ENCODE peak calls at places on chromosomes 12 and 14, in ten cellular contexts. F is cardiac fibroblast, P is heart left ventricle, C is astrocyte, U is AG10803, N is GM12865, Z is GM06990, L is upper lobe of right lung, Y is HCT116, K is A549. X is an unnamed sample.

GRCh38 chr14:65864549-65864948 is 452.0 kb downstream of the FUT8 start:
- DNase-seq in F (no peak), Y (no peak), P (no peak), Z (no peak), N (no peak), K (no peak), U (peak), C (no peak), L (no peak), X (no peak)

GRCh38 chr12:127051139-127051538 is 1215.8 kb upstream of the TMEM132C start:
- DNase-seq in Z (no peak), U (no peak), L (no peak), F (no peak), Y (no peak), C (no peak), K (no peak), P (no peak), N (no peak), X (no peak)

GRCh38 chr12:62677355-62677754 is 210.7 kb downstream of the MON2 start:
- DNase-seq in C (no peak), Y (no peak), K (no peak), F (no peak), U (no peak), N (no peak), P (no peak), L (no peak), Z (no peak), X (no peak)

GRCh38 chr12:19484738-19485137 is 45.4 kb downstream of the AEBP2 start:
- DNase-seq in K (no peak), L (no peak), Y (no peak), U (no peak), F (no peak), N (no peak), Z (no peak), P (no peak), C (no peak), X (no peak)

GRCh38 chr12:95529693-95530225 is 21.5 kb downstream of the USP44 start:
- DNase-seq in F (peak), Y (no peak), P (no peak), Z (no peak), L (no peak), C (no peak), N (no peak), K (no peak), U (peak), X (no peak)

GRCh38 chr12:48972213-48973021 is 882 bp upstream of the WNT10B start:
- DNase-seq in Z (no peak), K (no peak), Y (no peak), U (peak), C (peak), F (no peak), N (no peak), P (no peak), L (no peak), X (no peak)

GRCh38 chr12:85280138-85280983 is at the start of gene ALX1:
- DNase-seq in U (peak), F (peak), P (no peak), L (peak), K (peak), Y (no peak), C (no peak), Z (no peak), N (no peak), X (peak)

GRCh38 chr14:76951149-76951548 is 77.4 kb downstream of the IRF2BPL start:
- DNase-seq in C (peak), L (no peak), F (peak), U (peak), Z (no peak), N (no peak), Y (no peak), P (no peak), K (no peak), X (no peak)

GRCh38 chr12:30806989-30807694 is 52.4 kb upstream of the CAPRIN2 start:
- DNase-seq in N (peak), Z (no peak), Y (peak), P (no peak), C (peak), F (peak), U (peak), L (no peak), K (no peak), X (peak)

GRCh38 chr14:22084393-22085281 is 411.0 kb upstream of the OR4E1 start:
- DNase-seq in C (peak), L (no peak), N (peak), Z (peak), Y (peak), F (peak), K (peak), U (peak), P (no peak), X (peak)

GRCh38 chr14:61343991-61344405 is 22.6 kb downstream of the PRKCH start:
- DNase-seq in Y (no peak), Z (no peak), N (peak), P (no peak), L (no peak), F (no peak), C (no peak), K (no peak), U (no peak), X (no peak)

GRCh38 chr14:31939934-31940333 is 137.2 kb upstream of the ARHGAP5 start:
- DNase-seq in N (no peak), Y (no peak), U (no peak), K (no peak), C (no peak), Z (no peak), L (no peak), F (no peak), P (no peak), X (no peak)

GRCh38 chr12:93297032-93297431 is 80.7 kb upstream of the NUDT4 start:
- DNase-seq in L (no peak), C (no peak), Z (peak), N (peak), P (no peak), U (no peak), K (no peak), Y (no peak), F (no peak), X (no peak)
- H3K4me3 ChIP-seq in L (no peak), C (no peak), Z (no peak), N (peak), P (no peak), U (no peak), K (no peak), Y (no peak), F (no peak), X (no peak)

GRCh38 chr12:120726510-120726793 is 826 bp downstream of the ACADS start:
- DNase-seq in K (no peak), C (no peak), Y (no peak), P (no peak), Z (no peak), F (no peak), N (no peak), L (no peak), U (no peak), X (no peak)

GRCh38 chr12:120726961-120727360 is 1.3 kb downstream of the ACADS start:
- DNase-seq in U (no peak), P (no peak), K (no peak), C (no peak), L (no peak), Z (no peak), F (no peak), Y (no peak), N (no peak), X (no peak)

GRCh38 chr12:120724720-120725119 is 906 bp upstream of the ACADS start:
- DNase-seq in U (no peak), Y (no peak), P (no peak), Z (no peak), N (no peak), K (no peak), F (no peak), L (no peak), C (no peak), X (no peak)

GRCh38 chr12:120725151-120725658 is 421 bp upstream of the ACADS start:
- DNase-seq in L (no peak), N (no peak), Y (no peak), U (no peak), K (peak), F (no peak), C (no peak), P (no peak), Z (no peak), X (no peak)

DNA sequence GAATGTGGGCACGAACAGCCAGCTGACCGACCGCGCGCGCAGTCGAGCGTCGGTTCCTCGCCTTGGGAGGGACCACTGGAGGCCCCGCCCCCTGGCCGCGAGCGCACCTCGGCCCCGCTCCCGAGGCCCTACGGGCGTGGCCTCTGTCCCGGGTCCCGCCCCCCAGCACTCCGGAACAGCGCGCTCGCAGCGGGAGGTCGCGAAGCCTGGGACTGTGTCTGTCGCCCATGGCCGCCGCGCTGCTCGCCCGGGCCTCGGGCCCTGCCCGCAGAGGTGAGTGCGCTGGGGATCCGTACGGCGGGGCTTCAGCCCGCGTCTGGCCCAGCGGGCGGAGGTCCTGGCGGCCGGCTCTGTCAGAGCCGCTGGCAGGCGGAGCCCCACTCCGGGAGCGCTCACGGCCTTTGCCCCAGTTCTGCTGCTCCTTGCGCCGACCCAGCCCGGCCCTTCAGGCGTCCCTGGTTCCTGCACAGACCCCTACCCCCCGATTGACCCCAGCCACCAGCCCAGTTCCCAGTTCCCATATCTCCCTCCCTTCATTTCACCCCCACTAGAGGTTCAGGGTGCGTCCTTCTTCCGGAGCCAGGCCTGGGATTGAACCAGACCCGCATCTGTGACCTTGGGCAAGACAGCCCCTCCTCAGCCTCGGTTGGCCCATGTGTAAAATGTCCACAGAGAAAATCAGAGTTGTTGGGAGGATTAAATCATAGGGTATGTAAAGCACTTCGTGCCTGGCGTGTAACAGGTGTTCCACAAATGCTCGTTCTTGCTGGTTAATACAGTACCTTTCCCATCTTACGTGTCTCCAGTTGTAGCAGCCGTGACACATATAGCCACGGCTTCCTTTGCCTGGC is at the start of gene ACADS:
- DNase-seq in U (peak), Z (peak), Y (peak), N (peak), F (peak), K (peak), C (peak), L (peak), P (peak), X (peak)
- TF ChIP-seq CTCF in U (no peak), Z (no peak), Y (no peak), N (no peak), F (no peak), K (no peak), C (no peak), L (no peak), P (peak), X (no peak)

GRCh38 chr14:69878251-69878650 is 965 bp upstream of the SMOC1 start:
- DNase-seq in F (no peak), Z (no peak), Y (no peak), C (no peak), U (no peak), P (no peak), K (no peak), L (no peak), N (no peak), X (no peak)

GRCh38 chr14:69880051-69880487 is 853 bp downstream of the SMOC1 start:
- DNase-seq in F (no peak), K (no peak), P (no peak), C (no peak), L (no peak), Y (no peak), U (no peak), N (no peak), Z (no peak), X (no peak)

GRCh38 chr14:69880851-69881250 is 1.6 kb downstream of the SMOC1 start:
- DNase-seq in N (no peak), U (no peak), K (no peak), P (no peak), F (no peak), L (no peak), Y (no peak), Z (no peak), C (no peak), X (no peak)

GRCh38 chr14:69877492-69877891 is 1.7 kb upstream of the SMOC1 start:
- DNase-seq in C (no peak), N (peak), K (no peak), P (no peak), L (no peak), F (peak), U (no peak), Y (peak), Z (no peak), X (peak)

GRCh38 chr14:69879175-69880047 is at the start of gene SMOC1:
- DNase-seq in K (peak), U (no peak), P (no peak), F (peak), N (peak), L (no peak), C (no peak), Y (no peak), Z (peak), X (peak)
- H3K4me3 ChIP-seq in K (peak), U (no peak), P (no peak), F (peak), N (no peak), L (no peak), C (peak), Y (no peak), Z (peak), X (peak)

GRCh38 chr12:47791874-47792273 is 18.8 kb downstream of the SLC48A1 start:
- DNase-seq in U (no peak), N (no peak), F (no peak), K (no peak), P (no peak), Z (no peak), Y (no peak), L (no peak), C (no peak), X (no peak)
- TF ChIP-seq CTCF in U (no peak), N (no peak), F (no peak), K (no peak), P (no peak), Z (no peak), Y (no peak), L (no peak), C (no peak), X (no peak)

GRCh38 chr14:52020866-52021717 is 31.7 kb downstream of the RTRAF start:
- DNase-seq in L (no peak), U (no peak), C (no peak), P (no peak), F (peak), Z (no peak), Y (no peak), N (no peak), K (no peak), X (no peak)
- H3K4me3 ChIP-seq in L (no peak), U (no peak), C (no peak), P (no peak), F (no peak), Z (no peak), Y (no peak), N (no peak), K (no peak), X (no peak)

GRCh38 chr12:132188451-132189298 is 44.4 kb downstream of the NOC4L start:
- DNase-seq in Y (no peak), F (no peak), K (peak), P (no peak), L (no peak), Z (no peak), U (no peak), C (no peak), N (no peak), X (no peak)
- TF ChIP-seq CTCF in Y (no peak), F (no peak), K (no peak), P (no peak), L (no peak), Z (no peak), U (no peak), C (no peak), N (no peak), X (no peak)

DNA sequence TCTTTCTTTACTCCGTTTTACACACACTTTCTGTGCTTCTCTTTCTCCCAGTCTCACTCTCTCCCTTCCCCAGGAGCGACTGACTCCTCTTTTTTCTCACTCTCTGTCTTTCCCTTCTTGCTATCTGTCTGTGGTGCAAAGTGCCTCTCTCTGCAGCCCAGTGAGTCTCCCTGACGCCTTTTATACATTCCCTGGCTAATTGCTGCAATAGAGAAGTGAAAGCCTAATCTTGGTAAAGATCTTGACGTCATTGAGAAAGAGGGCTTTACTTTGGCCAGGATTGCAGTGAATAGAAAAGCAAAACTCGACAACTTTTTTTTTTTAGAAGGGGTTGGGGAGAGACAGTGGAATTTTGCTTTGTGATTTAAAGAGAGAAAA is 710 bp upstream of the DIO2 start:
- DNase-seq in P (no peak), C (peak), F (peak), L (no peak), Z (no peak), U (peak), Y (no peak), K (peak), N (no peak), X (peak)
- H3K4me3 ChIP-seq in P (no peak), C (peak), F (peak), L (no peak), Z (no peak), U (peak), Y (no peak), K (peak), N (no peak), X (no peak)

DNA sequence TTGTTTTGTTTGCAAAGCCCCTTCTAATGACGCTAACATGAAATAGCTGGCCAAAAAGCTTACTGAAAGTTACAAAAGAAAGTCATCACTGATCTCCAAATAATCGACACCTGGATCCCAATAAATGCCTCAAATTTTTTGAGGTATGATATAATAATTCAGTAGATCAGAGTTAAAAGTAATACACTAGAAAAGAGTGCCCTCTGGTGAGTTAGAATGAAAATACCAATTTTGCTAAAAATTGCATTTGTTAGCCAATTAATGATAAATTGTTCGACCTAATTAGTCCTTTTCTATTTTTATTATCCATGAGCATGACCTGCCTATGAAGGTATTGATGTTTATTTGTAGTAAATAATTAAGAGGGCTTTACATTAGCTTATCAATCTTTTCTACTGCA is 78.6 kb downstream of the CEP128 start:
- DNase-seq in Z (no peak), L (no peak), C (no peak), K (no peak), P (no peak), N (no peak), F (no peak), U (no peak), Y (no peak), X (no peak)
- TF ChIP-seq CTCF in Z (peak), L (no peak), C (peak), K (peak), P (no peak), N (no peak), F (no peak), U (peak), Y (peak), X (no peak)

GRCh38 chr12:46219892-46220655 is 48.8 kb downstream of the SLC38A1 start:
- DNase-seq in Y (peak), C (peak), K (no peak), L (no peak), U (peak), N (no peak), Z (no peak), F (peak), P (no peak), X (peak)
- H3K4me3 ChIP-seq in Y (no peak), C (peak), K (no peak), L (no peak), U (no peak), N (no peak), Z (no peak), F (no peak), P (no peak), X (no peak)

X was measured in bronchial epithelial cell.